ENCODE peak calls at places on chromosomes 6 and 20, in eight cellular contexts. One of them, this sample, is unnamed.

GRCh38 chr6:90387826-90388225 is 91.2 kb upstream of the BACH2 start:
- DNase-seq in astrocyte: no peak
- DNase-seq in breast epithelium: no peak
- DNase-seq in cardiac muscle cell: no peak
- DNase-seq in GM23338: no peak
- DNase-seq in Karpas-422: no peak
- DNase-seq in brain microvascular endothelial cell: no peak
- DNase-seq in left ventricle myocardium inferior: no peak
- DNase-seq in this sample: no peak

GRCh38 chr20:43590036-43590391 is 723 bp upstream of the IFT52 start:
- DNase-seq in astrocyte: no peak
- DNase-seq in breast epithelium: no peak
- DNase-seq in cardiac muscle cell: no peak
- DNase-seq in GM23338: peak; percentile 47
- DNase-seq in Karpas-422: no peak
- DNase-seq in brain microvascular endothelial cell: no peak
- DNase-seq in left ventricle myocardium inferior: no peak
- DNase-seq in this sample: no peak

GRCh38 chr20:43040427-43040826 is 149.3 kb downstream of the PTPRT start:
- DNase-seq in astrocyte: no peak
- DNase-seq in breast epithelium: no peak
- DNase-seq in cardiac muscle cell: no peak
- DNase-seq in GM23338: peak; percentile 1
- DNase-seq in Karpas-422: peak; percentile 84
- DNase-seq in brain microvascular endothelial cell: no peak
- DNase-seq in left ventricle myocardium inferior: no peak
- DNase-seq in this sample: no peak

GRCh38 chr6:79605061-79605460 is 26.1 kb upstream of the SH3BGRL2 start:
- DNase-seq in astrocyte: peak; percentile 85
- DNase-seq in breast epithelium: no peak
- DNase-seq in cardiac muscle cell: no peak
- DNase-seq in GM23338: no peak
- DNase-seq in Karpas-422: no peak
- DNase-seq in brain microvascular endothelial cell: peak; percentile 25
- DNase-seq in left ventricle myocardium inferior: no peak
- DNase-seq in this sample: no peak

GRCh38 chr6:17472653-17473183 is 79.3 kb downstream of the CAP2 start:
- DNase-seq in astrocyte: no peak
- DNase-seq in breast epithelium: no peak
- DNase-seq in cardiac muscle cell: no peak
- DNase-seq in GM23338: no peak
- DNase-seq in Karpas-422: no peak
- DNase-seq in brain microvascular endothelial cell: peak; percentile 18
- DNase-seq in left ventricle myocardium inferior: no peak
- DNase-seq in this sample: no peak

GRCh38 chr20:10965936-10966470 is 292.2 kb upstream of the JAG1 start:
- DNase-seq in astrocyte: peak; percentile 18
- DNase-seq in breast epithelium: no peak
- DNase-seq in cardiac muscle cell: peak; percentile 73
- DNase-seq in GM23338: no peak
- DNase-seq in Karpas-422: no peak
- DNase-seq in brain microvascular endothelial cell: no peak
- DNase-seq in left ventricle myocardium inferior: no peak
- DNase-seq in this sample: no peak

GRCh38 chr6:29790626-29791025 is 37.0 kb upstream of the HLA-G start:
- DNase-seq in astrocyte: no peak
- DNase-seq in breast epithelium: no peak
- DNase-seq in cardiac muscle cell: no peak
- DNase-seq in GM23338: no peak
- DNase-seq in Karpas-422: no peak
- DNase-seq in brain microvascular endothelial cell: no peak
- DNase-seq in left ventricle myocardium inferior: no peak
- DNase-seq in this sample: no peak

GRCh38 chr6:132902866-132903265 is 88.5 kb downstream of the RPS12 start:
- DNase-seq in astrocyte: peak; percentile 42
- DNase-seq in breast epithelium: no peak
- DNase-seq in cardiac muscle cell: peak; percentile 30
- DNase-seq in GM23338: no peak
- DNase-seq in Karpas-422: no peak
- DNase-seq in brain microvascular endothelial cell: no peak
- DNase-seq in left ventricle myocardium inferior: no peak
- DNase-seq in this sample: no peak

GRCh38 chr20:6575912-6576391 is 191.5 kb upstream of the BMP2 start:
- DNase-seq in astrocyte: peak; percentile 78
- DNase-seq in breast epithelium: no peak
- DNase-seq in cardiac muscle cell: peak; percentile 60
- DNase-seq in GM23338: no peak
- DNase-seq in Karpas-422: no peak
- DNase-seq in brain microvascular endothelial cell: peak; percentile 90
- DNase-seq in left ventricle myocardium inferior: no peak
- DNase-seq in this sample: no peak

GRCh38 chr20:9354579-9354978 is 159.8 kb upstream of the LAMP5 start:
- DNase-seq in astrocyte: no peak
- DNase-seq in breast epithelium: no peak
- DNase-seq in cardiac muscle cell: no peak
- DNase-seq in GM23338: no peak
- DNase-seq in Karpas-422: no peak
- DNase-seq in brain microvascular endothelial cell: no peak
- DNase-seq in left ventricle myocardium inferior: no peak
- DNase-seq in this sample: no peak

GRCh38 chr20:14878676-14879019 is 541.2 kb upstream of the FLRT3 start:
- DNase-seq in astrocyte: no peak
- DNase-seq in breast epithelium: no peak
- DNase-seq in cardiac muscle cell: no peak
- DNase-seq in GM23338: no peak
- DNase-seq in Karpas-422: no peak
- DNase-seq in brain microvascular endothelial cell: no peak
- DNase-seq in left ventricle myocardium inferior: no peak
- DNase-seq in this sample: no peak

DNA sequence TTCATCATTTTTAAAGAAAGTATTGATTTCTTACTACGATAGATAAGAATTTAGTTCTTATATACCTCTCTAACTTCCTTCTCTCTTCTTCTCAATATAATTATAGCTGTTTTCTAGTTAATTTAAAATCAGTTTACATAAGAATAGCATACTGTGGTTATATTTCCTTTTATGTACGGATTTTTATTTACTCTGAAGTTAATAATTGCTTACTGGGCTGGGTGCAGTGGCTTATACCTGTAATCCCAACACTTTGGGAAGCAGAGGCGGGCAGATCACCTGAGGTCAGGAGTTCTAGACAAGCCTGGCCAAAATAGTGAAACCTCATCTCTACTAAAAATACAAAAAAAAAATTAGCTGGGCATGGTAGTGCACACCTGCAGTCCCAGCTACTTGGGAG is 9.7 kb downstream of the ACSS2 start:
- DNase-seq in astrocyte: no peak
- DNase-seq in breast epithelium: no peak
- DNase-seq in cardiac muscle cell: no peak
- DNase-seq in GM23338: no peak
- DNase-seq in Karpas-422: no peak
- DNase-seq in brain microvascular endothelial cell: no peak
- DNase-seq in left ventricle myocardium inferior: no peak
- DNase-seq in this sample: no peak
- H3K36me3 ChIP-seq in astrocyte: no peaks in the 10 kb centered on the region
- H3K36me3 ChIP-seq in breast epithelium: peaks cover 6% of the 10 kb centered on the region
- H3K36me3 ChIP-seq in cardiac muscle cell: peaks cover 24% of the 10 kb centered on the region
- H3K36me3 ChIP-seq in GM23338: no peaks in the 10 kb centered on the region
- H3K36me3 ChIP-seq in Karpas-422: no peaks in the 10 kb centered on the region
- H3K36me3 ChIP-seq in brain microvascular endothelial cell: peaks cover 8% of the 10 kb centered on the region
- H3K36me3 ChIP-seq in left ventricle myocardium inferior: peaks cover 31% of the 10 kb centered on the region
- H3K36me3 ChIP-seq in this sample: peaks cover 8% of the 10 kb centered on the region

DNA sequence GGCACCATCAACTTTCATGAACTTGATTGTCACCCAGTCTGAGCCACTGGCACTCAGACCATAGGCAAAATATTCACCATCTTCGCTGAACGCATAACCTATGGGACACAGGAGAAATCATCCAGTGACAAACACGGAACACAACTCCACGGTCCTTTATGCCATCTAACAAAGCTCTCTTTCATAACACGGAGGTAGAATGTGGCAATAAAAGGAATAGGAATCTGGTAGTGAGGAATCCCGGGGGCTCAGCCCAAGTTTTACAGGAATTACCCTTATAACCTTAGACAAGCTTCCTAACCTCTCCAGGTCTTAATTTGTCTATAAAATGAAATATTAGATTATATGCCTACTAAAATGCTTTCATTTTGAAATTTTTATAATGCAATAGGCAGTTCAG is 29.4 kb downstream of the PREP start:
- DNase-seq in astrocyte: no peak
- DNase-seq in breast epithelium: no peak
- DNase-seq in cardiac muscle cell: no peak
- DNase-seq in GM23338: no peak
- DNase-seq in Karpas-422: no peak
- DNase-seq in brain microvascular endothelial cell: no peak
- DNase-seq in left ventricle myocardium inferior: no peak
- DNase-seq in this sample: no peak
- H3K27ac ChIP-seq in astrocyte: peak overlapping the region; percentile 13
- H3K27ac ChIP-seq in breast epithelium: peak overlapping the region; percentile 86
- H3K27ac ChIP-seq in cardiac muscle cell: no peak overlapping the region
- H3K27ac ChIP-seq in GM23338: no peak overlapping the region
- H3K27ac ChIP-seq in Karpas-422: no peak overlapping the region
- H3K27ac ChIP-seq in brain microvascular endothelial cell: no peak overlapping the region
- H3K27ac ChIP-seq in left ventricle myocardium inferior: no peak overlapping the region
- H3K27ac ChIP-seq in this sample: no peak overlapping the region

GRCh38 chr6:167918507-167919278 is 78.8 kb upstream of the KIF25 start:
- DNase-seq in astrocyte: no peak
- DNase-seq in breast epithelium: no peak
- DNase-seq in cardiac muscle cell: no peak
- DNase-seq in GM23338: no peak
- DNase-seq in Karpas-422: no peak
- DNase-seq in brain microvascular endothelial cell: no peak
- DNase-seq in left ventricle myocardium inferior: no peak
- DNase-seq in this sample: no peak

GRCh38 chr6:167920165-167920564 is 77.3 kb upstream of the KIF25 start:
- DNase-seq in astrocyte: no peak
- DNase-seq in breast epithelium: no peak
- DNase-seq in cardiac muscle cell: no peak
- DNase-seq in GM23338: no peak
- DNase-seq in Karpas-422: no peak
- DNase-seq in brain microvascular endothelial cell: no peak
- DNase-seq in left ventricle myocardium inferior: no peak
- DNase-seq in this sample: no peak

GRCh38 chr6:167919349-167919748 is 78.1 kb upstream of the KIF25 start:
- DNase-seq in astrocyte: no peak
- DNase-seq in breast epithelium: no peak
- DNase-seq in cardiac muscle cell: no peak
- DNase-seq in GM23338: no peak
- DNase-seq in Karpas-422: no peak
- DNase-seq in brain microvascular endothelial cell: no peak
- DNase-seq in left ventricle myocardium inferior: no peak
- DNase-seq in this sample: no peak

GRCh38 chr6:167915139-167915538 is 82.3 kb upstream of the KIF25 start:
- DNase-seq in astrocyte: no peak
- DNase-seq in breast epithelium: no peak
- DNase-seq in cardiac muscle cell: no peak
- DNase-seq in GM23338: no peak
- DNase-seq in Karpas-422: no peak
- DNase-seq in brain microvascular endothelial cell: no peak
- DNase-seq in left ventricle myocardium inferior: no peak
- DNase-seq in this sample: no peak

GRCh38 chr6:167917755-167918154 is 79.7 kb upstream of the KIF25 start:
- DNase-seq in astrocyte: no peak
- DNase-seq in breast epithelium: no peak
- DNase-seq in cardiac muscle cell: no peak
- DNase-seq in GM23338: no peak
- DNase-seq in Karpas-422: no peak
- DNase-seq in brain microvascular endothelial cell: no peak
- DNase-seq in left ventricle myocardium inferior: no peak
- DNase-seq in this sample: no peak
- H3K36me3 ChIP-seq in astrocyte: peaks cover 24% of the 10 kb centered on the region
- H3K36me3 ChIP-seq in breast epithelium: no peaks in the 10 kb centered on the region
- H3K36me3 ChIP-seq in cardiac muscle cell: peaks cover 76% of the 10 kb centered on the region
- H3K36me3 ChIP-seq in GM23338: peaks cover 56% of the 10 kb centered on the region
- H3K36me3 ChIP-seq in Karpas-422: no peaks in the 10 kb centered on the region
- H3K36me3 ChIP-seq in brain microvascular endothelial cell: peaks cover 12% of the 10 kb centered on the region
- H3K36me3 ChIP-seq in left ventricle myocardium inferior: peaks cover 88% of the 10 kb centered on the region
- H3K36me3 ChIP-seq in this sample: peaks cover 6% of the 10 kb centered on the region

GRCh38 chr6:151097207-151097606 is 142.6 kb upstream of the AKAP12 start:
- DNase-seq in astrocyte: no peak
- DNase-seq in breast epithelium: no peak
- DNase-seq in cardiac muscle cell: no peak
- DNase-seq in GM23338: no peak
- DNase-seq in Karpas-422: no peak
- DNase-seq in brain microvascular endothelial cell: no peak
- DNase-seq in left ventricle myocardium inferior: no peak
- DNase-seq in this sample: no peak

GRCh38 chr6:151100326-151100725 is 139.4 kb upstream of the AKAP12 start:
- DNase-seq in astrocyte: no peak
- DNase-seq in breast epithelium: no peak
- DNase-seq in cardiac muscle cell: no peak
- DNase-seq in GM23338: no peak
- DNase-seq in Karpas-422: no peak
- DNase-seq in brain microvascular endothelial cell: no peak
- DNase-seq in left ventricle myocardium inferior: no peak
- DNase-seq in this sample: no peak

GRCh38 chr6:151098166-151098565 is 141.6 kb upstream of the AKAP12 start:
- DNase-seq in astrocyte: peak; percentile 32
- DNase-seq in breast epithelium: no peak
- DNase-seq in cardiac muscle cell: peak; percentile 30
- DNase-seq in GM23338: no peak
- DNase-seq in Karpas-422: no peak
- DNase-seq in brain microvascular endothelial cell: no peak
- DNase-seq in left ventricle myocardium inferior: no peak
- DNase-seq in this sample: no peak

GRCh38 chr6:151101116-151101810 is 138.5 kb upstream of the AKAP12 start:
- DNase-seq in astrocyte: no peak
- DNase-seq in breast epithelium: no peak
- DNase-seq in cardiac muscle cell: peak; percentile 63
- DNase-seq in GM23338: no peak
- DNase-seq in Karpas-422: no peak
- DNase-seq in brain microvascular endothelial cell: no peak
- DNase-seq in left ventricle myocardium inferior: no peak
- DNase-seq in this sample: no peak

DNA sequence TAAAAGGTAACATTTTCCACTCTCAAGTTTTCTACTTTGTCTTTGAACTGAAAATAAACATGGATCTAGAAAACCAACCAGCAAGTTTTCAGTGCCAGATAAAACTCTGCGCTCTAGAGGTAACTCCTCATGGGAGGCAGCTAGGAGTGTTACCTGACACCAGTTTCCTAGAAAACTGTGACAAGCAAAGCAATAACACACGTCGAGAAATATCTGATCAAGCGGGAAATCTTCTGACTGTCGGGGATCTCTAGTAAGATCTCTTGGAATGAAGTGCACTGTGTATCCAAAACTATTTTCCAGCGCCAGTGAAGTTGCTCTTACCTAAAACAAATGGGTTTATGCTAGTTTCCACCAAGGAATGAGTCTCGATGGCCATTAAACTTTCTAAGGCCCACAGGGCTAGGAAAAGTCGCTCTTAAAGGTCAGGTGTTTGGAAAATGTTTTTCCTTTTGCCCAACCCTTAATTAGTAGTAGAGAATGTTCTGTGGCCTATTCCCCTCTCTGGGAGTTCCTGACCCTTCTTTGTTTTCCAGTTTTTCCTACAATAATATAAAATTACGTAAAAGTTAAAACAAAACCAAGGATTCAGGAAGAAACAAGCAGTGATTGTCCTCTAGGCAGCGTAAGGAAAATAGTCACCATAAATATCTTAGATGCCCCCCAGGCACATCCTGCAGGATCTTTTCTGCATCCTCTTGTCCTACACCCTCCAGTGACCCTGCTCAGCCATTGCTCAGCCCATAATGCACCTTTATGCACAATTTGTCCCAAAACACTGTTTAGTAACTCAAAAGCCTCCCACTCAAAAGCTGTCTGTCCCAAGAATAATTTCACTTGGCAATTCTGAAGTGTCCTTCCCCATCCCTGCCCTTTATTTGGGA is 137.7 kb upstream of the AKAP12 start:
- DNase-seq in astrocyte: no peak
- DNase-seq in breast epithelium: no peak
- DNase-seq in cardiac muscle cell: no peak
- DNase-seq in GM23338: no peak
- DNase-seq in Karpas-422: no peak
- DNase-seq in brain microvascular endothelial cell: no peak
- DNase-seq in left ventricle myocardium inferior: no peak
- DNase-seq in this sample: no peak
- H3K27ac ChIP-seq in astrocyte: no peak overlapping the region
- H3K27ac ChIP-seq in breast epithelium: peak overlapping the region; percentile 7
- H3K27ac ChIP-seq in cardiac muscle cell: peak overlapping the region; percentile 62
- H3K27ac ChIP-seq in GM23338: no peak overlapping the region
- H3K27ac ChIP-seq in Karpas-422: no peak overlapping the region
- H3K27ac ChIP-seq in brain microvascular endothelial cell: no peak overlapping the region
- H3K27ac ChIP-seq in left ventricle myocardium inferior: peak overlapping the region; percentile 53
- H3K27ac ChIP-seq in this sample: no peak overlapping the region